ENCODE peak calls at places on chromosomes 1 and 21, in ten cellular contexts. I, B, S, W, Y, T, E, F, O and D are unnamed samples.
A peak's percentile ranks its signal among the peaks of the same experiment; 100 is the strongest.

GRCh38 chr1:91781371-91781825 is 104.6 kb downstream of the TGFBR3 start:
- DNase-seq in I (no peak), B (no peak), S (no peak), W (no peak), Y (no peak), T (no peak), E (no peak), F (peak; percentile 64), O (peak; percentile 98), D (no peak)

GRCh38 chr1:154975409-154976205 is 1.1 kb downstream of the CKS1B start:
- DNase-seq in I (peak; percentile 74), B (peak; percentile 81), S (peak; percentile 85), W (peak; percentile 50), Y (peak; percentile 55), T (peak; percentile 69), E (peak; percentile 90), F (peak; percentile 61), O (peak; percentile 64), D (peak; percentile 51)

GRCh38 chr21:37166733-37167132 is 93.7 kb downstream of the TTC3 start:
- DNase-seq in I (peak; percentile 55), B (no peak), S (no peak), W (peak; percentile 33), Y (no peak), T (no peak), E (no peak), F (no peak), O (no peak), D (no peak)

GRCh38 chr1:17329610-17330009 is 21.6 kb downstream of the PADI4 start:
- DNase-seq in I (no peak), B (no peak), S (no peak), W (no peak), Y (no peak), T (no peak), E (no peak), F (no peak), O (no peak), D (no peak)

GRCh38 chr1:25163986-25164385 is 68.3 kb downstream of the SYF2 start:
- DNase-seq in I (no peak), B (no peak), S (no peak), W (no peak), Y (no peak), T (no peak), E (no peak), F (no peak), O (no peak), D (no peak)

GRCh38 chr1:186102559-186103148 is 272.4 kb downstream of the TPR start:
- DNase-seq in I (no peak), B (peak; percentile 31), S (no peak), W (no peak), Y (no peak), T (no peak), E (no peak), F (peak; percentile 88), O (peak; percentile 73), D (no peak)

GRCh38 chr1:205241366-205242030 is 13.8 kb downstream of the TMCC2 start:
- DNase-seq in I (no peak), B (no peak), S (peak; percentile 76), W (no peak), Y (no peak), T (no peak), E (no peak), F (no peak), O (no peak), D (no peak)

GRCh38 chr1:24107462-24108225 is 4.3 kb downstream of the MYOM3 start:
- DNase-seq in I (peak; percentile 82), B (peak; percentile 76), S (no peak), W (no peak), Y (no peak), T (no peak), E (no peak), F (no peak), O (peak; percentile 56), D (no peak)

GRCh38 chr1:206808615-206809014 is 36.3 kb upstream of the IL10 start:
- DNase-seq in I (peak; percentile 30), B (no peak), S (no peak), W (peak; percentile 71), Y (no peak), T (peak; percentile 62), E (no peak), F (peak; percentile 34), O (peak; percentile 45), D (no peak)

GRCh38 chr1:119737040-119737682 is 25.4 kb downstream of the PHGDH start:
- DNase-seq in I (peak; percentile 75), B (peak; percentile 71), S (no peak), W (no peak), Y (peak; percentile 84), T (no peak), E (peak; percentile 50), F (no peak), O (no peak), D (peak; percentile 50)

GRCh38 chr1:217747156-217747769 is 116.1 kb downstream of the SPATA17 start:
- DNase-seq in I (peak; percentile 26), B (no peak), S (no peak), W (peak; percentile 48), Y (no peak), T (no peak), E (no peak), F (peak; percentile 4), O (peak; percentile 67), D (no peak)

GRCh38 chr21:45409466-45410150 is 4.6 kb downstream of the COL18A1 start:
- DNase-seq in I (no peak), B (peak; percentile 68), S (peak; percentile 68), W (no peak), Y (no peak), T (peak; percentile 3), E (peak; percentile 81), F (no peak), O (no peak), D (peak; percentile 67)

GRCh38 chr1:223845810-223846667 is at the start of gene TP53BP2:
- DNase-seq in I (peak; percentile 87), B (peak; percentile 89), S (peak; percentile 98), W (peak; percentile 85), Y (peak; percentile 92), T (peak; percentile 90), E (peak; percentile 97), F (peak; percentile 96), O (peak; percentile 91), D (peak; percentile 90)

GRCh38 chr1:10866314-10867091 is 70.1 kb upstream of the CASZ1 start:
- DNase-seq in I (peak; percentile 30), B (peak; percentile 42), S (no peak), W (peak; percentile 3), Y (no peak), T (peak; percentile 55), E (no peak), F (no peak), O (no peak), D (no peak)

GRCh38 chr1:223645903-223646302 is 19.6 kb downstream of the CAPN8 start:
- DNase-seq in I (peak; percentile 61), B (no peak), S (no peak), W (no peak), Y (peak; percentile 63), T (no peak), E (no peak), F (no peak), O (no peak), D (no peak)

GRCh38 chr1:107867892-107868291 is 97.1 kb downstream of the VAV3 start:
- DNase-seq in I (no peak), B (no peak), S (no peak), W (no peak), Y (no peak), T (no peak), E (no peak), F (no peak), O (no peak), D (no peak)

GRCh38 chr1:107870691-107871090 is 94.3 kb downstream of the VAV3 start:
- DNase-seq in I (peak; percentile 21), B (peak; percentile 50), S (no peak), W (no peak), Y (no peak), T (no peak), E (no peak), F (no peak), O (peak; percentile 29), D (no peak)

GRCh38 chr1:107866870-107867269 is 98.1 kb downstream of the VAV3 start:
- DNase-seq in I (no peak), B (no peak), S (no peak), W (no peak), Y (no peak), T (no peak), E (no peak), F (no peak), O (no peak), D (no peak)

GRCh38 chr1:107865627-107866026 is 99.4 kb downstream of the VAV3 start:
- DNase-seq in I (no peak), B (no peak), S (no peak), W (peak; percentile 37), Y (no peak), T (no peak), E (no peak), F (no peak), O (no peak), D (no peak)

GRCh38 chr1:107867422-107867821 is 97.6 kb downstream of the VAV3 start:
- DNase-seq in I (no peak), B (peak; percentile 24), S (no peak), W (no peak), Y (no peak), T (no peak), E (no peak), F (no peak), O (no peak), D (no peak)
- H3K27ac ChIP-seq in I (no peak overlapping the region), B (no peak overlapping the region), S (no peak overlapping the region), W (no peak overlapping the region), Y (no peak overlapping the region), T (no peak overlapping the region), E (no peak overlapping the region), F (no peak overlapping the region), O (no peak overlapping the region), D (no peak overlapping the region)

GRCh38 chr1:204081156-204081790 is 8.4 kb downstream of the SOX13 start:
- DNase-seq in I (no peak), B (no peak), S (no peak), W (no peak), Y (no peak), T (no peak), E (no peak), F (no peak), O (peak; percentile 19), D (no peak)
- H3K4me3 ChIP-seq in I (no peak overlapping the region), B (no peak overlapping the region), S (no peak overlapping the region), W (no peak overlapping the region), Y (no peak overlapping the region), T (no peak overlapping the region), E (no peak overlapping the region), F (no peak overlapping the region), O (no peak overlapping the region), D (no peak overlapping the region)

DNA sequence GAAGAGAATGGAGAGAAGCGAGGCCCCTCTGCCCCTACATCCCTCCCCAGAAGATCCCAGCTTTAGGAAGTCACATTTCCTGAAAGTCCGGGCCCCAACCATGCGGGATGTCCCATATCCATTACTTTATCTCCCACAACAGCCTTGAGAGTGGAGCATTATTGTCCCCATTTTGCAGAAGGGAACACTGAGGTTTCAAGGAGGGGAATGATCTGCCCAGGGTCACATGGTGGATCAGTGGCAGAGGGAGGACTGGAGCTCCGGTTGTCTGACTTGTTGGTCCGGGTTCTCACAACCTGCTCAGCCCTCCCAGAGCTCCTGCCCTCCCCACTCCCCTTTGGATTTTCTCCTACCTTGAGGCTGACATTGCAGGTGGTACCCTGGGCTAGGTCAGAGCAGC is 2.2 kb upstream of the CRYBG2 start:
- DNase-seq in I (no peak), B (no peak), S (no peak), W (no peak), Y (no peak), T (no peak), E (no peak), F (no peak), O (no peak), D (no peak)
- H3K4me1 ChIP-seq in I (peaks cover 9% of the 10 kb centered on the region), B (no peaks in the 10 kb centered on the region), S (peaks cover 10% of the 10 kb centered on the region), W (peaks cover 4% of the 10 kb centered on the region), Y (peaks cover 12% of the 10 kb centered on the region), T (peaks cover 33% of the 10 kb centered on the region), E (peaks cover 4% of the 10 kb centered on the region), F (peaks cover 18% of the 10 kb centered on the region), O (peaks cover 2% of the 10 kb centered on the region), D (peaks cover 19% of the 10 kb centered on the region)

GRCh38 chr1:94783342-94784264 is 36.6 kb upstream of the SLC44A3 start:
- DNase-seq in I (peak; percentile 42), B (peak; percentile 66), S (peak; percentile 84), W (no peak), Y (peak; percentile 89), T (no peak), E (peak; percentile 92), F (peak; percentile 86), O (peak; percentile 96), D (peak; percentile 70)
- H3K27ac ChIP-seq in I (no peak overlapping the region), B (peak overlapping the region; percentile 1), S (peak overlapping the region; percentile 86), W (no peak overlapping the region), Y (peak overlapping the region; percentile 83), T (no peak overlapping the region), E (peak overlapping the region; percentile 43), F (peak overlapping the region; percentile 71), O (peak overlapping the region; percentile 87), D (peak overlapping the region; percentile 53)